ENCODE peak calls at places on chromosomes 5 and 9, in four cellular contexts. U is H1, T is HepG2, W is K562. F is an unnamed sample.

GRCh38 chr5:33854733-33855151 is 37.0 kb downstream of the ADAMTS12 start:
- DNase-seq in U (no peak), T (peak; percentile 55), W (no peak), F (no peak)

GRCh38 chr9:106956971-106957370 is 94.0 kb downstream of the ZNF462 start:
- DNase-seq in U (no peak), T (no peak), W (no peak), F (no peak)

GRCh38 chr5:144040615-144041394 is 129.7 kb downstream of the YIPF5 start:
- DNase-seq in T (no peak), U (no peak), W (no peak), F (no peak)

GRCh38 chr5:24909210-24909609 is 264.4 kb upstream of the CDH10 start:
- DNase-seq in U (no peak), T (no peak), W (no peak), F (no peak)

GRCh38 chr5:9644630-9645029 is 14.5 kb upstream of the TAS2R1 start:
- DNase-seq in W (no peak), U (no peak), T (no peak), F (no peak)

GRCh38 chr9:93814561-93814960 is 140.6 kb downstream of the BARX1 start:
- DNase-seq in U (peak; percentile 57), T (no peak), W (no peak), F (no peak)

GRCh38 chr5:147750065-147750464 is 32.5 kb downstream of the JAKMIP2 start:
- DNase-seq in T (no peak), W (no peak), U (no peak), F (no peak)

GRCh38 chr9:3321186-3321585 is 204.6 kb downstream of the RFX3 start:
- DNase-seq in T (no peak), W (no peak), U (no peak), F (no peak)

GRCh38 chr5:157390179-157390923 is 69.7 kb upstream of the NIPAL4 start:
- DNase-seq in U (no peak), W (no peak), T (peak; percentile 93), F (peak; percentile 98)

GRCh38 chr9:123169926-123170325 is 98.5 kb downstream of the STRBP start:
- DNase-seq in U (no peak), W (no peak), T (no peak), F (no peak)

GRCh38 chr9:4155224-4156026 is 144.4 kb downstream of the GLIS3 start:
- DNase-seq in W (no peak), T (no peak), U (no peak), F (peak; percentile 91)

GRCh38 chr5:139457241-139457640 is 5.3 kb downstream of the ECSCR start:
- DNase-seq in T (no peak), W (no peak), U (no peak), F (no peak)

GRCh38 chr5:8598996-8599395 is 730.0 kb downstream of the MTRR start:
- DNase-seq in U (no peak), T (no peak), W (no peak), F (no peak)

GRCh38 chr5:139657363-139658321 is 9.5 kb downstream of the CXXC5 start:
- DNase-seq in U (no peak), W (no peak), T (no peak), F (no peak)

GRCh38 chr9:4497855-4498254 is 7.6 kb downstream of the SLC1A1 start:
- DNase-seq in U (no peak), W (no peak), T (no peak), F (no peak)

GRCh38 chr9:126822278-126822677 is 17.4 kb downstream of the ZBTB43 start:
- DNase-seq in W (no peak), U (no peak), T (no peak), F (no peak)

GRCh38 chr5:154937186-154937717 is 759 bp downstream of the GEMIN5 start:
- DNase-seq in T (no peak), W (no peak), U (no peak), F (no peak)

GRCh38 chr9:107644774-107645463 is 155.3 kb upstream of the KLF4 start:
- DNase-seq in U (no peak), T (no peak), W (no peak), F (no peak)

GRCh38 chr5:10518352-10518751 is 45.5 kb upstream of the ANKRD33B start:
- DNase-seq in W (no peak), U (no peak), T (no peak), F (no peak)

GRCh38 chr9:69249337-69249736 is 75.3 kb downstream of the TJP2 start:
- DNase-seq in T (no peak), U (no peak), W (no peak), F (no peak)

GRCh38 chr5:96483878-96484277 is 50.8 kb upstream of the PCSK1 start:
- DNase-seq in U (no peak), W (peak; percentile 6), T (peak; percentile 32), F (peak; percentile 42)

GRCh38 chr9:6382681-6383080 is 30.3 kb upstream of the UHRF2 start:
- DNase-seq in W (no peak), U (no peak), T (no peak), F (no peak)

GRCh38 chr5:56440871-56441740 is 208.0 kb upstream of the ANKRD55 start:
- DNase-seq in T (peak; percentile 96), U (no peak), W (no peak), F (peak; percentile 22)

GRCh38 chr5:163916376-163916775 is 411.0 kb downstream of the MAT2B start:
- DNase-seq in T (no peak), U (no peak), W (no peak), F (no peak)

GRCh38 chr9:76526026-76526425 is 67.0 kb downstream of the GCNT1 start:
- DNase-seq in T (no peak), W (no peak), U (no peak), F (no peak)

GRCh38 chr5:96049398-96050272 is 88.0 kb upstream of the ELL2 start:
- DNase-seq in T (no peak), W (no peak), U (no peak), F (peak; percentile 27)

GRCh38 chr5:2684606-2685005 is 66.9 kb downstream of the IRX2 start:
- DNase-seq in U (no peak), T (no peak), W (no peak), F (no peak)

GRCh38 chr5:14213813-14214585 is 70.9 kb downstream of the TRIO start:
- DNase-seq in T (peak; percentile 59), W (no peak), U (no peak), F (no peak)

GRCh38 chr9:98465799-98466198 is 210.3 kb upstream of the TBC1D2 start:
- DNase-seq in T (no peak), U (no peak), W (no peak), F (no peak)

DNA sequence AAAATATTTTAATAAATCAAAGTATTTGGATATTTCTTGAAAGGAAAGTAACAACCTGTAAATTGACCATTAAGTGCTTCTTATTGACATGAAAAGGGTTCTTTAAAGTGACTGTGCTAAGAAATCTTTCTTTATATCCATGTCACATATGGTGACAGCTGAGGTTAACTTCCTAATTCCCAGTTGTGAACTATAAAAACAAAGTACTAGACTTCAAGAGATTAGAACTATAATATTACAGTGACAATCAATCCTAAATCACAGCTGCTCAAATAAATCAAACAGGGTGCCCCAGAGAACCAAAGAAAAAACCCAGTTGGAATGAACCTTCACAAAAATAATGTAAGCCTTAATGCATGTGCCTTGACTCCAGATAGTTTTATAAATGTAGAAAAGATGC is 332.6 kb upstream of the PDE4D start:
- DNase-seq in U (no peak), W (no peak), T (no peak), F (no peak)
- TF ChIP-seq EP300 in U (no peak), W (no peak), T (no peak), F (no peak)

GRCh38 chr9:116585896-116586295 is 101.2 kb upstream of the TRIM32 start:
- DNase-seq in W (no peak), U (no peak), T (no peak), F (no peak)

GRCh38 chr9:116592926-116593325 is 94.2 kb upstream of the TRIM32 start:
- DNase-seq in U (no peak), W (no peak), T (no peak), F (no peak)

GRCh38 chr9:116587919-116588318 is 99.2 kb upstream of the TRIM32 start:
- DNase-seq in W (no peak), T (no peak), U (no peak), F (no peak)

GRCh38 chr9:116585204-116585603 is 101.9 kb upstream of the TRIM32 start:
- DNase-seq in U (no peak), T (no peak), W (no peak), F (no peak)

DNA sequence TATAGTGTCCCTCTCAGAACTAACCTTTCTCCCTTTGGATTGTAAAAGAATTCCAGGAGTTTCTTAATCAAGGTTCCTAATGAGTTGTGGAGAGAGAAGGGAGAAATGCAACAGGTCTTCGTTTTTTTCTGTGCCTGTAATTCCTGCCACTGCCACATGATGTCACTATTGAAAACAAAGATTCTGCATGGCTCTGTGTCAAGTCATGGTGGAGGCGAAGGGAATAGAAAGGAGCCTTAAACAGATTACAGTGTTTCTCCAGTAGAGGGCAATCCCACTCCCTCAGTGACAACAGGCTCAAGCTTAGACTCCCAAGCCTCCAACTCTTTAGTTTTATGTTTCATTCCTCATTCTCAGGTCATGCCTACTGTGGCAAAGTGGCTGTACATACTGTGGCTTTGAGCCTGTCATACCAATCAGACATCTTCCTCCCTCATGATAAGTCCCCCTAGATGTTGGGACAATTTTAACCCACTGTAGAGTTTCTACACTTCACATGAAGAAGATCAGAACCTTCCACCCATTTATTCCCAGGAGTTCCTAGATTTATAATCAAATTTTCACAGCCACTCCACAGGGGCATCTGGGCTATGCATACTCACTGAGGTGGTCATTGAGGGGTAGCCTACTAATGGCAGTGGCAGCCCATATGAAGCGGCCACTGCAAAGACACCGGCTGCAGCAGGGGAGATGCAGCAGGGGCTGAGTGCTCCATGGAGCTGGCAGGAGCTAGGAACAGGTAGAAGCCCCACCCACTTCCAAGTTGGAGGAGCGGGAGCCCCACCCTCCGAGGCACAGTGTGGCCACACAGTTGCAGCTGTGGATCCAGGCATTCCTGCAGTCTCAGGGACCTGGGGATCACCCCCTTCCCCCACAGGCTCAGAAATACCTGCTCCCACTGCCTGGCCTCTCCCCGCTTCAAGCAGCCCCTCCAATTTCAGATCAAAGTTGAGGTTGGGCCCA is 97.4 kb upstream of the TRIM32 start:
- DNase-seq in W (peak; percentile 72), U (peak; percentile 80), T (peak; percentile 79), F (peak; percentile 49)
- TF ChIP-seq PHF8 in W (no peak), U (no peak), T (no peak), F (no peak)

GRCh38 chr9:133562611-133563285 is 28.2 kb downstream of the ADAMTSL2 start:
- DNase-seq in T (no peak), W (no peak), U (no peak), F (no peak)
- TF ChIP-seq EP300 in T (no peak), W (no peak), U (no peak), F (no peak)

GRCh38 chr5:175235251-175235963 is 208.6 kb downstream of the DRD1 start:
- DNase-seq in T (no peak), W (no peak), U (no peak), F (no peak)
- TF ChIP-seq PHF8 in T (no peak), W (no peak), U (no peak), F (no peak)

GRCh38 chr5:158875272-158875679 is 224.4 kb downstream of the EBF1 start:
- DNase-seq in W (no peak), U (no peak), T (no peak), F (no peak)
- TF ChIP-seq EP300 in W (no peak), U (no peak), T (no peak), F (no peak)

DNA sequence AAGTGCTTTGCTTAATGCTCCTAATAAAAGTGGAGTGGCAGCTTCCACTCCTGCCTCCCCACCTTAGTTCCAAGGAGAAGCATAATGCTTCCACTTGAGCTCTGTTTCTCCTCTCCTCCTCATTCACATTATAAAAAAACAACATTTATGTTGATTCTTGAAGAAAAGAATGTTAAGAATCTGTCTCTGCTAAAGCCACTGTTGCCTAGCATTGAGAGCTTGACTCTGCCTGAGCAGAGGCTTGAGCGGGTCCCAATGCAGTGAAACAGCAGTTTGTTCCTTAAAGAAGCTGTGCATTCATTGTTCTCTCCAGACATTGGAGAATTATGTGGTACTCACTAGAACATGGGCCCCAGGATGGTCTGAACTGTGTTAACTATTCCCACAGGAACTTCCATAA is 101.4 kb upstream of the GHR start:
- DNase-seq in W (no peak), T (no peak), U (no peak), F (no peak)
- TF ChIP-seq PHF8 in W (no peak), T (no peak), U (no peak), F (no peak)

F was measured in A549.